ENCODE peak calls at places on chromosome 1, in four cellular contexts. P is astrocyte of the spinal cord; D is fibroblast of lung; S is effector memory CD4-positive, alpha-beta T cell. W is an unnamed sample.

GRCh38 chr1:108592030-108592759 is 32.3 kb downstream of the EEIG2 start:
- DNase-seq in D (peak; percentile 24), P (peak; percentile 18), S (no peak), W (no peak)

GRCh38 chr1:236543065-236543669 is 19.4 kb downstream of the LGALS8 start:
- DNase-seq in D (no peak), S (no peak), P (no peak), W (no peak)

GRCh38 chr1:232271991-232272589 is 357.8 kb downstream of the SIPA1L2 start:
- DNase-seq in D (peak; percentile 46), S (no peak), P (peak; percentile 22), W (no peak)

GRCh38 chr1:10529772-10530171 is 55.0 kb downstream of the PEX14 start:
- DNase-seq in P (no peak), D (no peak), S (no peak), W (no peak)

GRCh38 chr1:161421456-161421855 is 53.8 kb upstream of the CFAP126 start:
- DNase-seq in P (no peak), S (no peak), D (no peak), W (no peak)

GRCh38 chr1:191152776-191153175 is 675.1 kb upstream of the BRINP3 start:
- DNase-seq in S (no peak), D (no peak), P (no peak), W (no peak)

GRCh38 chr1:21238141-21238800 is 52.0 kb downstream of the ECE1 start:
- DNase-seq in P (peak; percentile 28), D (peak; percentile 42), S (no peak), W (no peak)

GRCh38 chr1:213772711-213773110 is 215.1 kb upstream of the PROX1 start:
- DNase-seq in P (no peak), S (no peak), D (no peak), W (no peak)

GRCh38 chr1:180632326-180633088 is 685 bp downstream of the XPR1 start:
- DNase-seq in D (no peak), S (peak; percentile 25), P (peak; percentile 20), W (peak; percentile 78)

GRCh38 chr1:110309768-110310167 is 29.4 kb upstream of the RBM15 start:
- DNase-seq in S (no peak), P (peak; percentile 60), D (peak; percentile 93), W (no peak)

GRCh38 chr1:24481098-24481497 is 21.5 kb upstream of the RCAN3 start:
- DNase-seq in S (peak; percentile 7), P (no peak), D (no peak), W (no peak)

W was measured in K562.